ENCODE peak calls at places on chromosomes 6 and 20, in five cellular contexts. B, R, Y, T and E are unnamed samples.
A peak's percentile ranks its signal among the peaks of the same experiment; 100 is the strongest.

GRCh38 chr6:26473758-26474438 is 16.1 kb downstream of the BTN2A1 start:
- DNase-seq in B (peak; percentile 75), Y (peak; percentile 69), T (peak; percentile 85), R (no peak), E (peak; percentile 87)

GRCh38 chr6:141744971-141745370 is 387.8 kb upstream of the GJE1 start:
- DNase-seq in Y (no peak), B (no peak), T (no peak), R (no peak), E (no peak)

GRCh38 chr20:4749326-4749725 is 27.6 kb downstream of the PRND start:
- DNase-seq in T (no peak), B (no peak), R (no peak), Y (no peak), E (no peak)

GRCh38 chr6:24188571-24188970 is 62.6 kb downstream of the NRSN1 start:
- DNase-seq in B (no peak), T (no peak), R (no peak), Y (no peak), E (no peak)

GRCh38 chr6:71577766-71578165 is 289.2 kb downstream of the OGFRL1 start:
- DNase-seq in Y (no peak), B (no peak), R (no peak), T (no peak), E (no peak)

GRCh38 chr20:1943267-1944002 is 48.2 kb downstream of the SIRPA start:
- DNase-seq in R (no peak), Y (no peak), B (no peak), T (no peak), E (no peak)

GRCh38 chr6:39823187-39823815 is 31.1 kb downstream of the DAAM2 start:
- DNase-seq in T (no peak), B (no peak), Y (no peak), R (no peak), E (no peak)

GRCh38 chr6:38713812-38714211 is 1.3 kb upstream of the DNAH8 start:
- DNase-seq in Y (peak; percentile 35), R (no peak), B (no peak), T (peak; percentile 64), E (no peak)

GRCh38 chr6:39755231-39755630 is 30.0 kb upstream of the KIF6 start:
- DNase-seq in B (no peak), T (no peak), Y (no peak), R (no peak), E (no peak)

GRCh38 chr6:44653761-44654218 is 266.3 kb downstream of the CDC5L start:
- DNase-seq in R (no peak), T (no peak), Y (no peak), B (no peak), E (no peak)

GRCh38 chr6:106369739-106370138 is 9.2 kb downstream of the CRYBG1 start:
- DNase-seq in Y (no peak), B (no peak), R (no peak), T (no peak), E (no peak)

GRCh38 chr6:38161754-38162492 is 342.4 kb downstream of the ZFAND3 start:
- DNase-seq in T (no peak), Y (no peak), R (no peak), B (no peak), E (no peak)

GRCh38 chr6:155278319-155279049 is 14.7 kb downstream of the CLDN20 start:
- DNase-seq in T (no peak), B (no peak), Y (no peak), R (no peak), E (no peak)

GRCh38 chr6:158047120-158047518 is 65.5 kb downstream of the SYNJ2 start:
- DNase-seq in B (no peak), T (no peak), R (no peak), Y (no peak), E (no peak)

GRCh38 chr20:17077030-17077429 is 149.8 kb upstream of the PCSK2 start:
- DNase-seq in T (no peak), R (no peak), Y (no peak), B (no peak), E (no peak)

DNA sequence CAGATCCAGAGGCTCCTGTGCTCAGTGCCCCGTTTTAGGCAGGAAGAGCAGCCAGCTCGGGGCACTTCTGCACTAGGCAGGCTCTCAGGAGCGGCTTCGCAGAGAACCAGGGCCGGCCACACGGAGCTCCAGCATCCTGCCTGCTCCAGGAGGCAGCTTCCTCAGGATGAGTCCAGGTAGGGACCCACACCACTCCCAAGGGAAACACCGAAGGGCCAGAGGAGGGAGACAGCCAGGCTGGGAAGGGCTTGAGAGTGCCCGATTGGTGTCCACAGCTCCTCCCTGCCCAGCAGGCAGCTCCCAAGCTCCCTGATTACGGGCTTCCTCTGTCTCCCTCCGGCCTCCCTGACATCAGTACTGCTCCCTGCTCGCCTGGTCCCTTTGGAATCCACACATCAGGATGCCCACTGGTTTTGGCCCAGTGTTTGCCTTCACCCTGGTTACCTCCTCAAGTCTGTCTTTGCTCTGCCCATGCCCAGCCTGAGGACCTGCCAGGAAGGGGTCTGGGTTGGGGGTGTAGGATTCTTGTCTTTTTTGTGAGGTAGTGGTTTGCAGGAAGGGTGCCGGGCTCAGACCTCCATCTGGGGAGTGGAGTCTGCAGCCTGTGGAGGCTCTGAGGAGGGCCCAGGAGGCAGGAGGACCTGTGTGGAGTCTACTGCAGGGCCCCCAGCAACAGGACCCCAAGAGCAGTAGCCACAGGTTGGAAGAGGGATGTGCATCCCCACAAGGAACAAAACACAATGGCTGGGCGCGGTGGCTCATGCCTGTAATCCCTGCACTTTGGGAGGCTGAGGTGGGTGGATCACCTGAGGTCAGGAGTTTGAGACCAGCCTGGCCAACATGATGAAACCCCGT is 11.2 kb upstream of the PYGB start:
- DNase-seq in Y (no peak), T (no peak), R (no peak), B (no peak), E (no peak)
- H3K4me3 ChIP-seq in Y (no peak overlapping the region), T (no peak overlapping the region), R (no peak overlapping the region), B (no peak overlapping the region), E (no peak overlapping the region)

DNA sequence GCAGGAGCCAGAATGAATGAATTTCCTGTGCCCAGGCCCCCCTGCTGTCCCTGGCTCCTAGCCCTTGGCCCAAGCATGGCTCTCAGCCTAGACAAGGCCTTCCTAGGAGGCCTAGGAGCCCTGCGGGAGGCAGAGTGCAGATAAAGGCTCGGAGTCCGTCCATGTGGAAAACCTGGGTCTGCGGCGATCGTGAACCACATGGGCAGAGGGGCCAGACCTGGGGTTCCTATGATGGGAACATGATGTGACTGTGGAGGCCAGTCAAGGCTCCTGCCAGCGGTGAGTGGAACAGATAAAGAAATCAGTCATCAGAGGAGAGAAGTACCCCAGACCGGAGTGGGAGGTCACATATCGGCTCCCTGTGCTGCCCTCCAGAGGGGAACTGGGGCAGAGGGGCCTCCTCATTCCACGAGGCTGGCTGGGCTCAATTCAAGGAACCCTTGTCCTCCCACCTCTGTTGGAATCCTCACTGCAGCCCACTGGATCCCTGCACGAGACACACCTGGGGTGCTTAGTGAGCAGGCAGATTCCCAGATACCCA is 5.8 kb upstream of the VSTM2L start:
- DNase-seq in R (no peak), Y (peak; percentile 75), B (peak; percentile 76), T (no peak), E (no peak)
- TF ChIP-seq POLR2AphosphoS5 in R (no peak), Y (no peak), B (no peak), T (no peak), E (no peak)

DNA sequence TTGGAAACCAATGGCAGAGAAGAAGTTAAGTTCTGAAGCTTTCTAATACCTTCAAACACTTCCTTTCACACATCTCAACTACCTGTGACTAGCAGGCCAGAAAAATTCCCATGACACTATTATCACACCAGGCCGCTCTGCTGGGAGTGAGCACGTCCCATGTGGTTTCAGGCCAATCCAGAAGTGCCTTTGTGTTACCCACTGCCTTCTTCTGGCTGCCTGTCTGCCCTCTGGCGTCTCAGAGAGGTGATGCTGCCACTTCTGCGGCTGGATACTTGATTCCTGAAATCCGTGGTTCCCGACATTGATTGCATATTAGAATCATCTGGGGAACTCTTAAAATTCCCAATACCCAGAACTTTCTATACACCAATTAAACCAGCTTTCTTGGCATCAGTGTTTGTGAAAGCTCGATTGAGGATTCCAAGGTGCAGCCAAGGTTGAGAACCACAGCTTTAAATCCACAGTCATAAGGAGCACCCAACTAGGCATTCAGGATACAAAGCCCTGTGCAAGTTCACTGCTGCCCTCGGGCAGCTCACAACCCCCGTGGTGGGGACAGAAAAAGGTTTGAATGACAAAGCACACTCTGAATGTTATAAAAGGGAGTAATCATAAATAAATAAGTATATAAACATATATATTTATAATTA is 65.6 kb downstream of the STMND1 start:
- DNase-seq in Y (peak; percentile 82), T (no peak), B (peak; percentile 57), R (no peak), E (peak; percentile 53)
- TF ChIP-seq CTCF in Y (peak; percentile 77), T (no peak), B (peak; percentile 48), R (no peak), E (no peak)

GRCh38 chr6:27592481-27593199 is 119.7 kb upstream of the ZNF184 start:
- DNase-seq in B (no peak), R (no peak), T (peak; percentile 82), Y (peak; percentile 85), E (no peak)

GRCh38 chr6:27591660-27592059 is 118.8 kb upstream of the ZNF184 start:
- DNase-seq in Y (peak; percentile 79), T (no peak), R (no peak), B (no peak), E (no peak)

GRCh38 chr6:27592107-27592480 is 119.2 kb upstream of the ZNF184 start:
- DNase-seq in R (no peak), B (no peak), T (no peak), Y (peak; percentile 47), E (no peak)

GRCh38 chr6:27593200-27593818 is 120.4 kb upstream of the ZNF184 start:
- DNase-seq in Y (no peak), T (no peak), R (no peak), B (no peak), E (no peak)

GRCh38 chr6:27593861-27594260 is 121.0 kb upstream of the ZNF184 start:
- DNase-seq in T (no peak), B (no peak), R (no peak), Y (peak; percentile 33), E (no peak)
- H3K4me3 ChIP-seq in T (no peak overlapping the region), B (no peak overlapping the region), R (no peak overlapping the region), Y (peak overlapping the region; percentile 89), E (no peak overlapping the region)

DNA sequence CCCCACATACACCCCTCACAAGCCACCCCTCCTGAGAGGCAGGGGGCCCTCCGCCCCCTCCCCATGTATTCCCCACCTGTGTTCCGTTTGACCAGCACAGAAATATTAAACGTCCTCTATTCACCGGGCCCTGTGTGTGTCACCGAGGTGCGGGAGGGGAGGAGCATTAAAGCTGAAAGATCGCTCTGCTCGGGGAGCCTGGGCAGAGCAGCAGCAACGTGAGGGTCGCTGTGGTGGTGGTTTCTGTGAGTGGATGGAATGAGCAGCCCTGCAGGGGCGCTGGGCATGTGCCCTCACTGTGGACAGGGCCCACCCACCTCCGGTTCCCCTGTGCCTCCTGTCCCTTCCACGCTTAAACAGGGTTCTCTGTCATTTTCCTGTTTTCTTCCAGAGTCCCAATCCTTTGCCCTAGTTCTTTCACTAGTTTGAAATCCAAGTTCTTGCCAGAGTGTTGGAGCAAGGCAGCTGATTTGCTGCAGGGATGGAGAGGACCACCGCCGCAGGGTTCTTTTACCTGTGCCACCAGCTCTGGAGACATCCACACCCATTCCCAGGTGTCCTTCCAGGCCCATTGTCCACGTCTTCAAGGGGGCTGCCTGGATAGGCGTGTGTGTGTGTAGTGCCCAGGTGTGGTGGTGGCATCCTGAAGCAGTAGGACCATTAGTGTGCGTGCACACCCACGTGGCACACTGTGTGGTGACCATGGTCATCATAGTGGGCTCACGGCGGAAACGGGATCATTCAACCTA is 37.6 kb upstream of the MDFI start:
- DNase-seq in B (no peak), R (no peak), T (no peak), Y (no peak), E (no peak)
- TF ChIP-seq POLR2AphosphoS5 in B (no peak), R (no peak), T (no peak), Y (no peak), E (no peak)

GRCh38 chr20:25195014-25195961 is at the start of gene ENTPD6:
- DNase-seq in R (peak; percentile 94), Y (peak; percentile 83), T (peak; percentile 69), B (peak; percentile 100), E (peak; percentile 94)
- TF ChIP-seq CTCF in R (no peak), Y (peak; percentile 5), T (no peak), B (peak; percentile 43), E (no peak)

GRCh38 chr6:116461563-116462507 is 660 bp downstream of the CALHM6 start:
- DNase-seq in Y (peak; percentile 91), T (no peak), R (no peak), B (peak; percentile 77), E (peak; percentile 35)
- H3K4me3 ChIP-seq in Y (peak overlapping the region; percentile 56), T (no peak overlapping the region), R (peak overlapping the region; percentile 48), B (peak overlapping the region; percentile 39), E (peak overlapping the region; percentile 62)